ENCODE peak calls at places on chromosomes 3 and 15, in four cellular contexts. Q, R, A and N are unnamed samples.
A peak's percentile ranks its signal among the peaks of the same experiment; 100 is the strongest.

GRCh38 chr3:98560911-98561310 is 29.1 kb downstream of the GPR15 start:
- DNase-seq in A (no peak), Q (no peak), R (no peak), N (no peak)

GRCh38 chr15:100880139-100880896 is 687 bp downstream of the ALDH1A3 start:
- DNase-seq in R (no peak), A (no peak), Q (no peak), N (no peak)

GRCh38 chr3:157231071-157231470 is 71.1 kb upstream of the CCNL1 start:
- DNase-seq in A (no peak), Q (no peak), R (no peak), N (peak; percentile 75)

GRCh38 chr15:98009967-98010366 is 49.5 kb downstream of the ARRDC4 start:
- DNase-seq in Q (no peak), R (no peak), A (no peak), N (no peak)

GRCh38 chr15:43463542-43463941 is 29.4 kb downstream of the TP53BP1 start:
- DNase-seq in A (no peak), Q (no peak), R (no peak), N (peak; percentile 12)

GRCh38 chr3:120145498-120146285 is 51.4 kb upstream of the GSK3B start:
- DNase-seq in Q (peak; percentile 50), R (no peak), A (no peak), N (peak; percentile 41)

GRCh38 chr3:166060789-166061479 is 223.7 kb upstream of the BCHE start:
- DNase-seq in Q (no peak), A (no peak), R (no peak), N (no peak)

GRCh38 chr3:79111375-79112052 is 656.3 kb downstream of the ROBO1 start:
- DNase-seq in R (no peak), A (no peak), Q (no peak), N (peak; percentile 24)

GRCh38 chr3:12046406-12046805 is 42.2 kb downstream of the SYN2 start:
- DNase-seq in Q (peak; percentile 11), R (no peak), A (no peak), N (no peak)

GRCh38 chr15:80953001-80953952 is 36.3 kb downstream of the MESD start:
- DNase-seq in A (no peak), Q (no peak), R (no peak), N (peak; percentile 35)

GRCh38 chr15:84681822-84682221 is 23.8 kb upstream of the NMB start:
- DNase-seq in R (no peak), Q (no peak), A (no peak), N (peak; percentile 49)

GRCh38 chr3:17195192-17195611 is 310.4 kb downstream of the PLCL2 start:
- DNase-seq in Q (no peak), R (no peak), A (no peak), N (peak; percentile 29)
- TF ChIP-seq MAZ in Q (no peak), R (no peak), A (no peak), N (no peak)

GRCh38 chr15:48352474-48353072 is 21.3 kb downstream of the DUT start:
- DNase-seq in Q (peak; percentile 35), A (peak; percentile 83), R (peak; percentile 72), N (peak; percentile 69)
- TF ChIP-seq MAZ in Q (no peak), A (no peak), R (no peak), N (no peak)

DNA sequence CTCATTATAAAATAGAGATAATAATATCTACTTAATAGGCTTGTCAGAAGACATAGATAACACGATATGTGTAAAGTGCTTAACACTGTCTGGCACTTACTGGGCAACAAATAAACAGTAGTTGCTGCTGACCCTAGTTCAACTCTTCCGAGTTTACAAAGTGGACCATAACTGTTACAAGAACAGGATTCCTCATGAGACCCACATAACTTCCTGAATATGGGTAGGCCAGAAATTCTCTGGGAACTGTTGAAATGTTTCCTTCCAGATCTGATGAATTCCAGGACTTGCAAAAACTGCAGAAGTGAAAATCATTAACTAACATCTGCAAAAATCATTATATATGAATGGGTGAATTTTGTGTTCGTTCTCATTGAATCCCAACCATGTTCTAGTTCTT is 181.7 kb upstream of the MME start:
- DNase-seq in R (no peak), Q (no peak), A (no peak), N (no peak)
- TF ChIP-seq MAZ in R (no peak), Q (no peak), A (no peak), N (no peak)

GRCh38 chr3:146142757-146143156 is 18.2 kb downstream of the PLOD2 start:
- DNase-seq in Q (no peak), R (no peak), A (no peak), N (peak; percentile 80)
- TF ChIP-seq MAZ in Q (no peak), R (no peak), A (no peak), N (no peak)

GRCh38 chr3:13650210-13651056 is 101.5 kb downstream of the FBLN2 start:
- DNase-seq in R (peak; percentile 46), Q (peak; percentile 82), A (peak; percentile 94), N (peak; percentile 55)
- TF ChIP-seq MAZ in R (no peak), Q (no peak), A (peak; percentile 81), N (peak; percentile 19)

GRCh38 chr3:52534281-52535183 is 875 bp upstream of the NT5DC2 start:
- DNase-seq in A (peak; percentile 77), Q (no peak), R (peak; percentile 75), N (peak; percentile 28)
- TF ChIP-seq MAZ in A (no peak), Q (no peak), R (no peak), N (no peak)

GRCh38 chr15:74955017-74955416 is 1.6 kb downstream of the RPP25 start:
- DNase-seq in A (no peak), R (no peak), Q (no peak), N (no peak)
- TF ChIP-seq MAZ in A (no peak), R (no peak), Q (no peak), N (no peak)

GRCh38 chr3:177772908-177773557 is 575.8 kb upstream of the TBL1XR1 start:
- DNase-seq in R (no peak), Q (no peak), A (no peak), N (no peak)

GRCh38 chr3:177771780-177772179 is 574.5 kb upstream of the TBL1XR1 start:
- DNase-seq in Q (no peak), R (no peak), A (no peak), N (no peak)

GRCh38 chr3:177778633-177779032 is 581.4 kb upstream of the TBL1XR1 start:
- DNase-seq in A (no peak), Q (no peak), R (no peak), N (no peak)

GRCh38 chr3:177777699-177778098 is 580.4 kb upstream of the TBL1XR1 start:
- DNase-seq in A (peak; percentile 75), Q (peak; percentile 2), R (peak; percentile 52), N (peak; percentile 56)

GRCh38 chr3:177776656-177777055 is 579.4 kb upstream of the TBL1XR1 start:
- DNase-seq in A (no peak), Q (no peak), R (peak; percentile 18), N (peak; percentile 80)
- TF ChIP-seq MAZ in A (no peak), Q (no peak), R (no peak), N (no peak)

GRCh38 chr3:127203024-127203423 is 10.1 kb downstream of the PRR23E start:
- DNase-seq in A (no peak), R (no peak), Q (no peak), N (no peak)
- TF ChIP-seq MAZ in A (no peak), R (no peak), Q (no peak), N (no peak)